ENCODE peak calls at places on chromosomes 13 and 19, in eight cellular contexts. S, H, J, E, R, M, Y and X are unnamed samples.

GRCh38 chr13:73040479-73040878 is 18.3 kb upstream of the KLF5 start:
- ATAC-seq in Y (peak), H (no peak), S (no peak), M (no peak), R (no peak), E (no peak), J (no peak), X (no peak)

GRCh38 chr19:20233105-20233504 is 66.1 kb downstream of the ZNF486 start:
- ATAC-seq in H (no peak), Y (no peak), J (no peak), R (peak), S (no peak), E (no peak), M (no peak), X (no peak)

GRCh38 chr13:39226359-39226758 is 188.1 kb downstream of the NHLRC3 start:
- ATAC-seq in J (no peak), H (no peak), E (no peak), R (no peak), M (peak), S (no peak), Y (no peak), X (no peak)

GRCh38 chr13:113856716-113857065 is 7.2 kb downstream of the GAS6 start:
- ATAC-seq in R (no peak), M (no peak), Y (peak), H (no peak), E (no peak), J (no peak), S (no peak), X (peak)

GRCh38 chr13:48318714-48319457 is 15.3 kb downstream of the RB1 start:
- ATAC-seq in J (no peak), E (no peak), S (peak), R (no peak), Y (no peak), M (no peak), H (no peak), X (peak)

GRCh38 chr13:68995972-68996670 is 1111.5 kb upstream of the ATXN8OS start:
- ATAC-seq in M (peak), H (no peak), S (no peak), R (no peak), E (no peak), Y (no peak), J (no peak), X (no peak)

GRCh38 chr13:24520733-24521132 is 8.2 kb upstream of the PARP4 start:
- ATAC-seq in Y (no peak), E (no peak), M (no peak), J (no peak), R (no peak), S (no peak), H (no peak), X (no peak)

GRCh38 chr13:110400786-110401533 is 93.9 kb downstream of the COL4A2 start:
- ATAC-seq in J (no peak), E (no peak), Y (no peak), H (peak), R (no peak), M (no peak), S (peak), X (no peak)

GRCh38 chr13:80924596-80924995 is 583.7 kb upstream of the SPRY2 start:
- ATAC-seq in Y (no peak), R (no peak), H (peak), E (no peak), M (no peak), S (peak), J (no peak), X (peak)

GRCh38 chr13:66958611-66959010 is 271.5 kb downstream of the PCDH9 start:
- ATAC-seq in Y (no peak), H (peak), S (no peak), R (no peak), E (no peak), J (no peak), M (no peak), X (no peak)

GRCh38 chr19:15213715-15214381 is 13.1 kb upstream of the NOTCH3 start:
- ATAC-seq in Y (no peak), M (peak), R (no peak), E (no peak), J (no peak), S (no peak), H (no peak), X (no peak)

GRCh38 chr19:48713864-48714755 is 5.4 kb downstream of the MAMSTR start:
- ATAC-seq in J (peak), M (peak), Y (peak), R (peak), H (peak), E (peak), S (peak), X (peak)

GRCh38 chr19:48708471-48708870 is 11.1 kb downstream of the MAMSTR start:
- ATAC-seq in H (no peak), R (no peak), Y (no peak), J (no peak), M (peak), S (no peak), E (no peak), X (no peak)

GRCh38 chr19:48714759-48715261 is 4.7 kb downstream of the MAMSTR start:
- ATAC-seq in E (no peak), S (no peak), H (no peak), Y (no peak), J (no peak), R (no peak), M (no peak), X (no peak)

GRCh38 chr19:48713041-48713863 is 6.3 kb downstream of the MAMSTR start:
- ATAC-seq in E (peak), H (no peak), R (peak), Y (peak), S (no peak), M (peak), J (no peak), X (no peak)

DNA sequence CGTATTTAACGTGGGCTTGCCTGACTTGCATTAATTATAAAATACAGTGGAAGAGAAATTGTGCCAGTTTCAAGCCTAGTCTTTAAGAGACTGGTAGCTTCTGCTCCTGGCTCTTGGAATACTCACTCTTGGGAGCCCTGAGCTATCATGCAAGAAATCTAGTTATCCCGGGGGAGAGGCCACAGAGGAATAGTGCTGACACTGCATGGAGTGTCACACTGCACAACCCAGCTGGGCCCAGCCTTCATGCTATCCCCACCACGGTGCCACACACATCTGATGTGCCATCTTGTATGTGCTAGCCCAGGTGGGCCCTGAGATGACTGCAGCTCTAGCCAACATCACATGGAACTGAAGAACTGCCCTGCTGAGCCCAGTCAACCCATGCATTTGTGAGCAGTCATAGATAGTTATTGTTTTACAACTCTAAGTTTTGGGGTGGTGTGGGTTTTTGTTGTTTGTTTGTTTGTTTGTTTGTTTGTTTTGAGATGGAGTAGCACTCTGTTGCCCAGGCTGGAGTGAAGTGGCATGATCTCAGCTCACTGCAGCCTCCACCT is 8.3 kb downstream of the MAMSTR start:
- ATAC-seq in H (no peak), R (no peak), S (no peak), M (no peak), Y (no peak), E (no peak), J (no peak), X (no peak)
- TF ChIP-seq POLR2AphosphoS5 in H (no peak), R (no peak), S (no peak), M (no peak), Y (no peak), E (no peak), J (no peak), X (no peak)

GRCh38 chr19:1237754-1238372 is at the start of gene CBARP:
- ATAC-seq in Y (peak), S (peak), J (peak), R (peak), M (peak), E (peak), H (no peak), X (peak)
- H3K27ac ChIP-seq in Y (peak), S (no peak), J (peak), R (peak), M (no peak), E (peak), H (no peak), X (peak)

DNA sequence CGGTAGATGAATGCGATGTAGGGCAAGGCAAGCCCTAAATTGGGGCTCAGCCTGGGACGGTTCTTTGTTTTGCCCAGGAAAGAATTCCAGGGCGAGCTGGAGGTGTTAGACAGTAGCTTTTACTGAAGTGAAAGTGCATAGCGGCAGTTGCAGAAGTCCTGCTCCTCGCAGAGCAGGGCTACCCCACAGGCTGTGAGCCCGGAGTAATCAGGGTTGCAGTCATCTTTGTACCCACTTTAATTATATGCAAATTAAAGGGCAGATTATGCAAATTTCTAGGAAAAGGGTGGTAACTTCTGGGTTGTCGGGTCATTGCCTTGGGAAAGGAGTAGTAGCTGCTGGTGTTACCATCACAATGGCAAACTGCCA is 30.5 kb downstream of the VAV1 start:
- ATAC-seq in E (no peak), H (peak), J (no peak), S (no peak), R (no peak), M (no peak), Y (no peak), X (no peak)
- H3K4me3 ChIP-seq in E (no peak), H (peak), J (no peak), S (no peak), R (no peak), M (no peak), Y (no peak), X (no peak)

DNA sequence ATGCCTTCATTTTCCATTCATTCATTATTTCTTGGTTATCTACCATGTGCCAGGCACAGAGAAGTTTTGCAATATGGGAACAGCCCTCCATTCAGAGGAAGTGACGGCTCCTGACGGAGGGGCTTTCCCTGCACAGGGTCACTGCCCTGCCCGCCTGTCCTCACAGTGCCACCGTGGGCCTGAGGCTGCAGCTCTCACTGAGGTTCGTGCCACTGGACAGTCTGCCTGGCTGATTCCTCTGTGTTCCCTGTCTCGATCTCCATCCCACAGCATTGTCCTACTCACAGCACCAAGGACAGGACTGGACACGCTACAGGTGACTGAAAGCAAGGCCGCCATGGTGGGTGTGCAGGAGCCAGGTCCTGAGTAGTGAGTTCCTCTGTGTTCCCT is 92.6 kb downstream of the TSHZ3 start:
- ATAC-seq in S (no peak), R (no peak), M (no peak), E (no peak), Y (no peak), H (no peak), J (no peak), X (no peak)
- TF ChIP-seq POLR2AphosphoS5 in S (no peak), R (no peak), M (no peak), E (no peak), Y (no peak), H (no peak), J (no peak), X (no peak)

GRCh38 chr19:8248348-8249328 is 39.5 kb downstream of the CERS4 start:
- ATAC-seq in M (no peak), E (no peak), R (no peak), Y (no peak), H (no peak), S (no peak), J (no peak), X (no peak)
- H3K27ac ChIP-seq in M (no peak), E (no peak), R (no peak), Y (no peak), H (no peak), S (no peak), J (no peak), X (no peak)

GRCh38 chr19:911197-912033 is 1.6 kb downstream of the R3HDM4 start:
- ATAC-seq in R (no peak), H (no peak), S (no peak), Y (no peak), J (no peak), E (no peak), M (peak), X (no peak)

GRCh38 chr19:917323-918151 is at the start of gene KISS1R:
- ATAC-seq in J (peak), S (peak), H (peak), E (peak), R (peak), Y (peak), M (peak), X (no peak)

GRCh38 chr19:916645-917322 is 349 bp upstream of the KISS1R start:
- ATAC-seq in R (peak), S (no peak), E (peak), Y (peak), J (no peak), M (peak), H (no peak), X (no peak)

GRCh38 chr19:913080-913748 is at the start of gene R3HDM4:
- ATAC-seq in M (peak), J (peak), S (peak), E (peak), H (peak), R (peak), Y (peak), X (peak)

DNA sequence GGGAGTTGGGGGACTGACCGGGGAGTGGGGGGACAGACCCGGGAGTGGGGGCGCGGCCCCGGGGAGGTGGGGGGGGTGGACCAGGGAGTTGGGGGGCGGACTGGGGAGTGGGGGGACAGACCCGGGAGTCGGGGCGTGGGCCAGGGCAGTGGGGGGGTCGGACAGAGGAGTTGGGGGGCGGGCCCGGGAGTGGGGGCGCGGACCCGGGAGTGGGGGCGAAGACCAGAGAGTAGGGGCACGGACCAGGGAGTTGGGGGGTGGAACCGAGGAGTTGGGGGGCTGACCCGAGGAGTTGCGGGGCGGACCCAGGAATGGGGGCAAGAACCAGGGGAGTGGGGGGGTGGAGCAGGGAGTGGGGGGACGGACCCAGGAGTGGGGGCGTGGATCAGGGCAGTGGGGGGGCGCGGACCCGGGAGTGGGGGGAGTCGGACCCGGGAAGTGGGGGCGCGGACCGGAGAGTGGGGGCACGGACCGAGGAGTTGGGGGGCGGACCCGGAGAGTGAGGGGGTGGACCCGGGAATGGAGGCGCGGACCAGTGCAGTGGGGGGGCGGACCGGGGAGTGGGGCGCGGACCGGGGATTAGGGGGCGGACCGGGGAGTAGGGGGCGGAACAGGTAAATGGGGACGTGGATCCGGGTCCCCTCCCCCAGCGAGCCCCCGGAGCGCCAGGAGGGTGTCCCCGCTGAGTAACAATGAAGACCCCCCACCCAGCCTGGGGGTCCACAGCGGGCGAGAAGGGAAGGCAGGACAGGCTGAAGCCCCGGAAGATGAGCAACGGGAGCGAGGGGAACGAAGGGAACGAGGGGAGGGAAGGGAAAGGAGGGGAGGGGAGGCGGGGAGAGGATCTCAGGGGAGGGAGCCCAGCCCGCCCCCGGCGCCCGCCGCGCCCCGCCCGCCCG is 589 bp downstream of the R3HDM4 start:
- ATAC-seq in S (no peak), M (no peak), Y (no peak), R (no peak), E (peak), H (no peak), J (peak), X (peak)
- H3K4me3 ChIP-seq in S (peak), M (peak), Y (peak), R (peak), E (peak), H (peak), J (peak), X (peak)